ENCODE peak calls at places on chromosomes 7 and 10, in four cellular contexts. B is CD4-positive, alpha-beta T cell; T is aorta; E is CD8-positive, alpha-beta memory T cell. V is an unnamed sample.

GRCh38 chr7:3464900-3465622 is 164.0 kb downstream of the SDK1 start:
- DNase-seq in B (peak; percentile 55), T (no peak), E (no peak), V (no peak)

GRCh38 chr7:91375378-91375777 is 111.1 kb downstream of the FZD1 start:
- DNase-seq in B (no peak), T (no peak), E (no peak), V (no peak)

GRCh38 chr10:1178506-1178905 is 122.3 kb downstream of the WDR37 start:
- DNase-seq in B (no peak), T (no peak), E (no peak), V (no peak)

GRCh38 chr7:47591655-47592572 is 10.0 kb upstream of the TNS3 start:
- DNase-seq in B (no peak), T (no peak), E (no peak), V (no peak)

GRCh38 chr10:8389630-8390029 is 335.1 kb downstream of the GATA3 start:
- DNase-seq in B (no peak), T (no peak), E (no peak), V (no peak)

GRCh38 chr7:21338728-21339164 is 89.1 kb upstream of the SP4 start:
- DNase-seq in B (no peak), T (no peak), E (peak; percentile 66), V (no peak)

GRCh38 chr10:77862595-77862994 is 64.0 kb downstream of the DLG5 start:
- DNase-seq in B (no peak), T (no peak), E (no peak), V (no peak)

GRCh38 chr7:107948645-107949442 is 54.1 kb downstream of the LAMB1 start:
- DNase-seq in B (no peak), T (no peak), E (no peak), V (no peak)

GRCh38 chr7:50962962-50963374 is 180.3 kb upstream of the GRB10 start:
- DNase-seq in B (no peak), T (peak; percentile 62), E (no peak), V (no peak)

GRCh38 chr10:101166430-101166829 is 35.3 kb downstream of the TLX1 start:
- DNase-seq in B (no peak), T (no peak), E (no peak), V (no peak)

GRCh38 chr7:38052786-38053185 is 125.3 kb upstream of the STARD3NL start:
- DNase-seq in B (no peak), T (no peak), E (no peak), V (no peak)

GRCh38 chr10:122373713-122374112 is 795 bp upstream of the PLEKHA1 start:
- DNase-seq in B (no peak), T (no peak), E (no peak), V (no peak)

GRCh38 chr7:95871078-95871848 is 98.9 kb downstream of the DYNC1I1 start:
- DNase-seq in B (no peak), T (no peak), E (no peak), V (no peak)

GRCh38 chr10:92011560-92012214 is 88.1 kb downstream of the BTAF1 start:
- DNase-seq in B (no peak), T (no peak), E (no peak), V (no peak)

GRCh38 chr10:132589015-132589414 is 51.4 kb downstream of the INPP5A start:
- DNase-seq in B (no peak), T (peak; percentile 53), E (no peak), V (no peak)
- H3K27ac ChIP-seq in B (no peak overlapping the region), T (peak overlapping the region; percentile 81), E (no peak overlapping the region), V (peak overlapping the region; percentile 54)

DNA sequence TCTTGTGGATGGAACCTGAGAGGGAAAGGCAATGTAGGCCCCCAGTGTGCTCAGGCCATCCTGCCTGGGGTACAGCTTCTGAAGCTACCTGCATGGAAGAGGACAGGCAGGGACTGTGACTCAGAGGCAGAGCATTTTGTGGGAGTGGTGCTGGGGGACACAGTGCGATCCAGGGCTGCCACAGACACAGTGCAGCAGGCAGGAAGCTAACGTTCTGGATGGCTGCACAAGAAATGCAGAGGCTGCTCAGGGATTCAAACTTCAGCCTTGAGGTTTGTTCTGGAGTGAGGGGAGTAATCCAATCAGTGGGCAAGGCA is 648.0 kb upstream of the IGFBP3 start:
- DNase-seq in B (no peak), T (no peak), E (no peak), V (no peak)
- H3K27ac ChIP-seq in B (no peak overlapping the region), T (no peak overlapping the region), E (no peak overlapping the region), V (no peak overlapping the region)

DNA sequence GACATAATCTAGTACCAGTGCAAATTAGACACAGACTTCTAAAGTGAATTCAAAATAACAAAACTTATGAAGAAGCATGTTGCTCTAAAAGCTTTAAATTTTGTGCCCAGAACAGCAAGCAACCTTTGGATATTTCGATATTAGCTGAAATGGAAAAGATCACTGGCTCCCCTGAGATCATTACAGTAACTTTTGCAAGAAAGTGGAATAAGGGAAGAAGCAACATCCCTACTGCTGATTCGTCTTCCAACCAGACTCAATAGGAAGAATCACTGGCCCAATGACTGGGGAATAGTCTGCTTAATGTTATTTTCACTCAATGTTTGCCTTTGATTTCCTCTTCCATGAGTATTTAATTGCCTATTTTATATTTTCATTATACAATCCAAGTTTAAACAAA is 7.9 kb downstream of the SKAP2 start:
- DNase-seq in B (no peak), T (no peak), E (no peak), V (no peak)
- H3K27ac ChIP-seq in B (no peak overlapping the region), T (no peak overlapping the region), E (no peak overlapping the region), V (no peak overlapping the region)

GRCh38 chr10:79438021-79438698 is 7.3 kb downstream of the ZCCHC24 start:
- DNase-seq in B (no peak), T (no peak), E (peak; percentile 18), V (peak; percentile 65)

GRCh38 chr10:79436066-79436849 is 9.2 kb downstream of the ZCCHC24 start:
- DNase-seq in B (no peak), T (no peak), E (peak; percentile 30), V (no peak)

GRCh38 chr10:79437111-79437814 is 8.2 kb downstream of the ZCCHC24 start:
- DNase-seq in B (no peak), T (no peak), E (peak; percentile 21), V (no peak)

GRCh38 chr10:79435271-79436065 is 10.0 kb downstream of the ZCCHC24 start:
- DNase-seq in B (no peak), T (no peak), E (peak; percentile 24), V (no peak)

GRCh38 chr10:79436850-79437103 is 8.6 kb downstream of the ZCCHC24 start:
- DNase-seq in B (no peak), T (no peak), E (peak; percentile 18), V (no peak)
- H3K27ac ChIP-seq in B (no peak overlapping the region), T (no peak overlapping the region), E (no peak overlapping the region), V (peak overlapping the region; percentile 84)

V was measured in caudate nucleus.